ENCODE peak calls at places on chromosomes 3 and 15, in ten cellular contexts. Q, T, Z, G, E, C, V, U, Y and S are unnamed samples.

GRCh38 chr3:195068481-195069080 is 202.4 kb downstream of the XXYLT1 start:
- DNase-seq in C (no peak), G (no peak), Z (peak; percentile 2), E (no peak), T (no peak), V (no peak), U (no peak), Y (no peak), Q (no peak), S (no peak)

GRCh38 chr15:81294501-81294850 is 29.5 kb downstream of the STARD5 start:
- DNase-seq in U (peak; percentile 68), T (no peak), Q (no peak), G (no peak), V (peak; percentile 60), C (no peak), Z (peak; percentile 48), E (no peak), Y (no peak), S (peak; percentile 56)

GRCh38 chr3:144381607-144382006 is 410.0 kb downstream of the DIPK2A start:
- DNase-seq in Z (no peak), G (no peak), Y (no peak), E (no peak), C (no peak), U (no peak), V (no peak), T (no peak), Q (no peak), S (no peak)

GRCh38 chr3:131543714-131544113 is 40.9 kb upstream of the MRPL3 start:
- DNase-seq in T (no peak), Y (no peak), Z (peak; percentile 42), V (no peak), Q (peak; percentile 89), C (no peak), U (no peak), G (no peak), E (no peak), S (no peak)

GRCh38 chr3:128278761-128279593 is 125.7 kb downstream of the EEFSEC start:
- DNase-seq in T (no peak), Q (peak; percentile 89), Y (no peak), Z (peak; percentile 25), E (no peak), C (no peak), V (no peak), G (no peak), U (no peak), S (peak; percentile 72)

GRCh38 chr15:91456251-91456718 is 356.2 kb downstream of the SV2B start:
- DNase-seq in Q (peak; percentile 98), C (no peak), Y (no peak), G (no peak), U (no peak), T (no peak), Z (no peak), V (no peak), E (no peak), S (no peak)

GRCh38 chr15:69666441-69666882 is 213.8 kb downstream of the RPLP1 start:
- DNase-seq in Y (no peak), Z (peak; percentile 17), E (peak; percentile 37), U (peak; percentile 82), Q (peak; percentile 65), T (no peak), V (peak; percentile 80), C (no peak), G (no peak), S (no peak)

GRCh38 chr15:45179221-45179985 is 8.4 kb downstream of the SHF start:
- DNase-seq in Q (no peak), Y (peak; percentile 53), C (no peak), E (no peak), U (peak; percentile 66), V (peak; percentile 68), T (peak; percentile 25), Z (peak; percentile 69), G (no peak), S (peak; percentile 91)

GRCh38 chr3:155853214-155854146 is 747 bp downstream of the SLC33A1 start:
- DNase-seq in G (peak; percentile 18), C (no peak), Z (peak; percentile 30), U (peak; percentile 61), V (peak; percentile 67), Y (peak; percentile 47), E (peak; percentile 38), T (peak; percentile 9), Q (peak; percentile 44), S (peak; percentile 77)

GRCh38 chr15:97210277-97210676 is 750.2 kb upstream of the ARRDC4 start:
- DNase-seq in C (no peak), T (no peak), Z (no peak), E (no peak), U (no peak), Y (no peak), V (no peak), G (no peak), Q (no peak), S (no peak)

GRCh38 chr3:52317178-52317577 is 1.1 kb downstream of the DNAH1 start:
- DNase-seq in T (no peak), G (no peak), Q (no peak), Z (peak; percentile 37), V (no peak), E (no peak), C (no peak), U (no peak), Y (no peak), S (no peak)

GRCh38 chr3:110738531-110738930 is 333.1 kb upstream of the NECTIN3 start:
- DNase-seq in Y (no peak), T (no peak), U (no peak), C (no peak), Z (no peak), Q (peak; percentile 55), G (no peak), V (no peak), E (no peak), S (no peak)

GRCh38 chr15:70299931-70300858 is 202.5 kb upstream of the TLE3 start:
- DNase-seq in E (peak; percentile 62), U (peak; percentile 94), V (peak; percentile 89), Q (no peak), Y (peak; percentile 62), C (peak; percentile 46), Z (peak; percentile 64), G (no peak), T (peak; percentile 74), S (peak; percentile 70)

GRCh38 chr3:43171770-43172169 is 65.9 kb upstream of the POMGNT2 start:
- DNase-seq in C (no peak), Z (no peak), Q (no peak), Y (no peak), U (no peak), G (no peak), T (no peak), E (no peak), V (no peak), S (no peak)

GRCh38 chr3:45464336-45464809 is 76.0 kb downstream of the LARS2 start:
- DNase-seq in T (no peak), Z (peak; percentile 19), C (peak; percentile 52), Y (no peak), G (no peak), V (peak; percentile 68), Q (no peak), E (no peak), U (peak; percentile 10), S (peak; percentile 79)